ENCODE peak calls at places on chromosomes 7 and 10, in eight cellular contexts. One of them, this sample, is unnamed.

GRCh38 chr10:104277785-104278184 is 8.8 kb downstream of the GSTO2 start:
- DNase-seq in osteoblast: no peak
- DNase-seq in bronchial epithelial cell: peak
- DNase-seq in AG04450: no peak
- DNase-seq in CD8-positive, alpha-beta T cell: no peak
- DNase-seq in activated T-helper 9 cell treated with anti-CD3 and anti-CD28 coated beads, Interleukin-2, amount 50 U/mL, for 16 hours: no peak
- DNase-seq in NCI-H774: peak
- DNase-seq in fibroblast of lung: no peak
- DNase-seq in this sample: peak

GRCh38 chr10:15809450-15809849 is 50.9 kb downstream of the MINDY3 start:
- DNase-seq in activated T-helper 9 cell treated with anti-CD3 and anti-CD28 coated beads, Interleukin-2, amount 50 U/mL, for 16 hours: no peak
- DNase-seq in AG04450: no peak
- DNase-seq in bronchial epithelial cell: no peak
- DNase-seq in osteoblast: no peak
- DNase-seq in CD8-positive, alpha-beta T cell: no peak
- DNase-seq in NCI-H774: no peak
- DNase-seq in fibroblast of lung: no peak
- DNase-seq in this sample: no peak

GRCh38 chr7:135713836-135714470 is 14.0 kb downstream of the SLC13A4 start:
- DNase-seq in fibroblast of lung: peak
- DNase-seq in NCI-H774: no peak
- DNase-seq in bronchial epithelial cell: no peak
- DNase-seq in CD8-positive, alpha-beta T cell: no peak
- DNase-seq in AG04450: no peak
- DNase-seq in osteoblast: no peak
- DNase-seq in activated T-helper 9 cell treated with anti-CD3 and anti-CD28 coated beads, Interleukin-2, amount 50 U/mL, for 16 hours: no peak
- DNase-seq in this sample: peak

GRCh38 chr7:46909601-46910051 is 672.3 kb downstream of the TNS3 start:
- DNase-seq in AG04450: no peak
- DNase-seq in NCI-H774: no peak
- DNase-seq in fibroblast of lung: peak
- DNase-seq in CD8-positive, alpha-beta T cell: no peak
- DNase-seq in bronchial epithelial cell: peak
- DNase-seq in osteoblast: peak
- DNase-seq in activated T-helper 9 cell treated with anti-CD3 and anti-CD28 coated beads, Interleukin-2, amount 50 U/mL, for 16 hours: no peak
- DNase-seq in this sample: peak

GRCh38 chr7:25259487-25260243 is 31.4 kb upstream of the NPVF start:
- DNase-seq in fibroblast of lung: peak
- DNase-seq in bronchial epithelial cell: peak
- DNase-seq in activated T-helper 9 cell treated with anti-CD3 and anti-CD28 coated beads, Interleukin-2, amount 50 U/mL, for 16 hours: peak
- DNase-seq in CD8-positive, alpha-beta T cell: peak
- DNase-seq in AG04450: peak
- DNase-seq in NCI-H774: peak
- DNase-seq in osteoblast: peak
- DNase-seq in this sample: peak

GRCh38 chr7:132723506-132724081 is 147.3 kb upstream of the PLXNA4 start:
- DNase-seq in AG04450: no peak
- DNase-seq in bronchial epithelial cell: no peak
- DNase-seq in NCI-H774: no peak
- DNase-seq in CD8-positive, alpha-beta T cell: no peak
- DNase-seq in fibroblast of lung: peak
- DNase-seq in osteoblast: peak
- DNase-seq in activated T-helper 9 cell treated with anti-CD3 and anti-CD28 coated beads, Interleukin-2, amount 50 U/mL, for 16 hours: no peak
- DNase-seq in this sample: no peak

GRCh38 chr7:123492485-123492884 is 41.9 kb downstream of the IQUB start:
- DNase-seq in activated T-helper 9 cell treated with anti-CD3 and anti-CD28 coated beads, Interleukin-2, amount 50 U/mL, for 16 hours: no peak
- DNase-seq in AG04450: no peak
- DNase-seq in fibroblast of lung: no peak
- DNase-seq in osteoblast: no peak
- DNase-seq in CD8-positive, alpha-beta T cell: no peak
- DNase-seq in NCI-H774: no peak
- DNase-seq in bronchial epithelial cell: peak
- DNase-seq in this sample: no peak

GRCh38 chr10:74900297-74900696 is 73.9 kb downstream of the KAT6B start:
- DNase-seq in AG04450: no peak
- DNase-seq in fibroblast of lung: no peak
- DNase-seq in bronchial epithelial cell: no peak
- DNase-seq in activated T-helper 9 cell treated with anti-CD3 and anti-CD28 coated beads, Interleukin-2, amount 50 U/mL, for 16 hours: no peak
- DNase-seq in CD8-positive, alpha-beta T cell: peak
- DNase-seq in osteoblast: no peak
- DNase-seq in NCI-H774: no peak
- DNase-seq in this sample: no peak

GRCh38 chr7:151867912-151868804 is 8.8 kb downstream of the PRKAG2 start:
- DNase-seq in CD8-positive, alpha-beta T cell: no peak
- DNase-seq in AG04450: no peak
- DNase-seq in NCI-H774: no peak
- DNase-seq in osteoblast: no peak
- DNase-seq in activated T-helper 9 cell treated with anti-CD3 and anti-CD28 coated beads, Interleukin-2, amount 50 U/mL, for 16 hours: no peak
- DNase-seq in fibroblast of lung: no peak
- DNase-seq in bronchial epithelial cell: no peak
- DNase-seq in this sample: no peak

GRCh38 chr7:45078199-45078681 is 10.5 kb downstream of the NACAD start:
- DNase-seq in fibroblast of lung: no peak
- DNase-seq in NCI-H774: no peak
- DNase-seq in CD8-positive, alpha-beta T cell: peak
- DNase-seq in AG04450: no peak
- DNase-seq in osteoblast: no peak
- DNase-seq in bronchial epithelial cell: no peak
- DNase-seq in activated T-helper 9 cell treated with anti-CD3 and anti-CD28 coated beads, Interleukin-2, amount 50 U/mL, for 16 hours: no peak
- DNase-seq in this sample: no peak

GRCh38 chr10:21526952-21527633 is 1.6 kb upstream of the SKIDA1 start:
- DNase-seq in bronchial epithelial cell: peak
- DNase-seq in CD8-positive, alpha-beta T cell: peak
- DNase-seq in fibroblast of lung: peak
- DNase-seq in NCI-H774: peak
- DNase-seq in AG04450: no peak
- DNase-seq in activated T-helper 9 cell treated with anti-CD3 and anti-CD28 coated beads, Interleukin-2, amount 50 U/mL, for 16 hours: peak
- DNase-seq in osteoblast: peak
- DNase-seq in this sample: peak

GRCh38 chr10:93436577-93436976 is 45.6 kb downstream of the MYOF start:
- DNase-seq in osteoblast: peak
- DNase-seq in bronchial epithelial cell: peak
- DNase-seq in fibroblast of lung: peak
- DNase-seq in NCI-H774: no peak
- DNase-seq in CD8-positive, alpha-beta T cell: no peak
- DNase-seq in activated T-helper 9 cell treated with anti-CD3 and anti-CD28 coated beads, Interleukin-2, amount 50 U/mL, for 16 hours: no peak
- DNase-seq in AG04450: peak
- DNase-seq in this sample: peak

GRCh38 chr10:95278061-95278988 is 12.5 kb downstream of the PDLIM1 start:
- DNase-seq in bronchial epithelial cell: no peak
- DNase-seq in NCI-H774: no peak
- DNase-seq in activated T-helper 9 cell treated with anti-CD3 and anti-CD28 coated beads, Interleukin-2, amount 50 U/mL, for 16 hours: no peak
- DNase-seq in AG04450: no peak
- DNase-seq in CD8-positive, alpha-beta T cell: no peak
- DNase-seq in osteoblast: no peak
- DNase-seq in fibroblast of lung: peak
- DNase-seq in this sample: no peak

GRCh38 chr10:43059336-43059720 is 17.5 kb upstream of the RET start:
- DNase-seq in bronchial epithelial cell: no peak
- DNase-seq in activated T-helper 9 cell treated with anti-CD3 and anti-CD28 coated beads, Interleukin-2, amount 50 U/mL, for 16 hours: no peak
- DNase-seq in osteoblast: peak
- DNase-seq in NCI-H774: no peak
- DNase-seq in CD8-positive, alpha-beta T cell: no peak
- DNase-seq in AG04450: no peak
- DNase-seq in fibroblast of lung: no peak
- DNase-seq in this sample: no peak

GRCh38 chr7:148623586-148624282 is 33.2 kb downstream of the C7orf33 start:
- DNase-seq in fibroblast of lung: peak
- DNase-seq in AG04450: no peak
- DNase-seq in activated T-helper 9 cell treated with anti-CD3 and anti-CD28 coated beads, Interleukin-2, amount 50 U/mL, for 16 hours: no peak
- DNase-seq in CD8-positive, alpha-beta T cell: no peak
- DNase-seq in bronchial epithelial cell: no peak
- DNase-seq in NCI-H774: no peak
- DNase-seq in osteoblast: peak
- DNase-seq in this sample: peak

GRCh38 chr10:63886281-63887025 is 365.3 kb downstream of the REEP3 start:
- DNase-seq in fibroblast of lung: no peak
- DNase-seq in CD8-positive, alpha-beta T cell: no peak
- DNase-seq in activated T-helper 9 cell treated with anti-CD3 and anti-CD28 coated beads, Interleukin-2, amount 50 U/mL, for 16 hours: no peak
- DNase-seq in NCI-H774: no peak
- DNase-seq in AG04450: no peak
- DNase-seq in osteoblast: no peak
- DNase-seq in bronchial epithelial cell: no peak
- DNase-seq in this sample: no peak

GRCh38 chr7:75957021-75957736 is 37.2 kb downstream of the TMEM120A start:
- DNase-seq in osteoblast: no peak
- DNase-seq in NCI-H774: no peak
- DNase-seq in bronchial epithelial cell: peak
- DNase-seq in AG04450: no peak
- DNase-seq in activated T-helper 9 cell treated with anti-CD3 and anti-CD28 coated beads, Interleukin-2, amount 50 U/mL, for 16 hours: no peak
- DNase-seq in CD8-positive, alpha-beta T cell: no peak
- DNase-seq in fibroblast of lung: peak
- DNase-seq in this sample: peak

GRCh38 chr10:930415-931325 is 835 bp downstream of the LARP4B start:
- DNase-seq in NCI-H774: no peak
- DNase-seq in fibroblast of lung: peak
- DNase-seq in osteoblast: peak
- DNase-seq in CD8-positive, alpha-beta T cell: peak
- DNase-seq in activated T-helper 9 cell treated with anti-CD3 and anti-CD28 coated beads, Interleukin-2, amount 50 U/mL, for 16 hours: peak
- DNase-seq in AG04450: no peak
- DNase-seq in bronchial epithelial cell: peak
- DNase-seq in this sample: peak

GRCh38 chr7:90224204-90224603 is 12.7 kb downstream of the STEAP2 start:
- DNase-seq in fibroblast of lung: no peak
- DNase-seq in osteoblast: no peak
- DNase-seq in AG04450: no peak
- DNase-seq in bronchial epithelial cell: no peak
- DNase-seq in NCI-H774: no peak
- DNase-seq in activated T-helper 9 cell treated with anti-CD3 and anti-CD28 coated beads, Interleukin-2, amount 50 U/mL, for 16 hours: no peak
- DNase-seq in CD8-positive, alpha-beta T cell: no peak
- DNase-seq in this sample: no peak

GRCh38 chr10:108132303-108132702 is 967.8 kb upstream of the SORCS1 start:
- DNase-seq in osteoblast: no peak
- DNase-seq in AG04450: no peak
- DNase-seq in CD8-positive, alpha-beta T cell: no peak
- DNase-seq in NCI-H774: peak
- DNase-seq in fibroblast of lung: no peak
- DNase-seq in bronchial epithelial cell: peak
- DNase-seq in activated T-helper 9 cell treated with anti-CD3 and anti-CD28 coated beads, Interleukin-2, amount 50 U/mL, for 16 hours: no peak
- DNase-seq in this sample: peak

GRCh38 chr7:14751461-14751860 is 151.1 kb downstream of the DGKB start:
- DNase-seq in NCI-H774: no peak
- DNase-seq in bronchial epithelial cell: peak
- DNase-seq in activated T-helper 9 cell treated with anti-CD3 and anti-CD28 coated beads, Interleukin-2, amount 50 U/mL, for 16 hours: no peak
- DNase-seq in fibroblast of lung: no peak
- DNase-seq in CD8-positive, alpha-beta T cell: no peak
- DNase-seq in osteoblast: no peak
- DNase-seq in AG04450: no peak
- DNase-seq in this sample: no peak

This sample was measured in epithelial cell of esophagus.